ENCODE peak calls at places on chromosomes 4 and X, in nine cellular contexts. One of them, this sample, is unnamed.

GRCh38 chrX:136183175-136183574 is 35.8 kb downstream of the FHL1 start:
- DNase-seq in substantia nigra: no peak
- DNase-seq in WTC11: no peak
- DNase-seq in GM12865: no peak
- DNase-seq in CD8-positive, alpha-beta memory T cell: no peak
- DNase-seq in T-cell: no peak
- DNase-seq in AG04449: no peak
- DNase-seq in NCI-H510A: no peak
- DNase-seq in dermis microvascular lymphatic vessel endothelial cell: no peak
- DNase-seq in this sample: no peak

GRCh38 chrX:129876734-129877395 is 29.1 kb upstream of the UTP14A start:
- DNase-seq in substantia nigra: no peak
- DNase-seq in WTC11: no peak
- DNase-seq in GM12865: no peak
- DNase-seq in CD8-positive, alpha-beta memory T cell: no peak
- DNase-seq in T-cell: no peak
- DNase-seq in AG04449: peak
- DNase-seq in NCI-H510A: peak
- DNase-seq in dermis microvascular lymphatic vessel endothelial cell: peak
- DNase-seq in this sample: peak

GRCh38 chr4:41258783-41259182 is 2.1 kb downstream of the UCHL1 start:
- DNase-seq in substantia nigra: peak
- DNase-seq in WTC11: peak
- DNase-seq in GM12865: peak
- DNase-seq in CD8-positive, alpha-beta memory T cell: no peak
- DNase-seq in T-cell: no peak
- DNase-seq in AG04449: peak
- DNase-seq in NCI-H510A: peak
- DNase-seq in dermis microvascular lymphatic vessel endothelial cell: peak
- DNase-seq in this sample: peak

GRCh38 chr4:142408003-142408441 is 438.1 kb downstream of the INPP4B start:
- DNase-seq in substantia nigra: no peak
- DNase-seq in WTC11: no peak
- DNase-seq in GM12865: no peak
- DNase-seq in CD8-positive, alpha-beta memory T cell: no peak
- DNase-seq in T-cell: no peak
- DNase-seq in AG04449: no peak
- DNase-seq in NCI-H510A: no peak
- DNase-seq in dermis microvascular lymphatic vessel endothelial cell: peak
- DNase-seq in this sample: no peak

GRCh38 chrX:71144651-71145050 is at the start of gene NLGN3:
- DNase-seq in substantia nigra: peak
- DNase-seq in WTC11: peak
- DNase-seq in GM12865: no peak
- DNase-seq in CD8-positive, alpha-beta memory T cell: no peak
- DNase-seq in T-cell: no peak
- DNase-seq in AG04449: no peak
- DNase-seq in NCI-H510A: no peak
- DNase-seq in dermis microvascular lymphatic vessel endothelial cell: no peak
- DNase-seq in this sample: no peak

GRCh38 chr4:108466936-108467902 is 153.2 kb upstream of the RPL34 start:
- DNase-seq in substantia nigra: no peak
- DNase-seq in WTC11: no peak
- DNase-seq in GM12865: peak
- DNase-seq in CD8-positive, alpha-beta memory T cell: peak
- DNase-seq in T-cell: no peak
- DNase-seq in AG04449: peak
- DNase-seq in NCI-H510A: peak
- DNase-seq in dermis microvascular lymphatic vessel endothelial cell: peak
- DNase-seq in this sample: no peak

GRCh38 chr4:26062221-26062620 is 148.2 kb downstream of the SMIM20 start:
- DNase-seq in substantia nigra: no peak
- DNase-seq in WTC11: no peak
- DNase-seq in GM12865: no peak
- DNase-seq in CD8-positive, alpha-beta memory T cell: no peak
- DNase-seq in T-cell: no peak
- DNase-seq in AG04449: no peak
- DNase-seq in NCI-H510A: no peak
- DNase-seq in dermis microvascular lymphatic vessel endothelial cell: no peak
- DNase-seq in this sample: no peak

GRCh38 chr4:13103382-13104015 is 380.6 kb downstream of the RAB28 start:
- DNase-seq in substantia nigra: no peak
- DNase-seq in WTC11: peak
- DNase-seq in GM12865: peak
- DNase-seq in CD8-positive, alpha-beta memory T cell: no peak
- DNase-seq in T-cell: no peak
- DNase-seq in AG04449: no peak
- DNase-seq in NCI-H510A: no peak
- DNase-seq in dermis microvascular lymphatic vessel endothelial cell: no peak
- DNase-seq in this sample: peak

GRCh38 chr4:148445071-148445902 is 3.1 kb upstream of the NR3C2 start:
- DNase-seq in substantia nigra: peak
- DNase-seq in WTC11: peak
- DNase-seq in GM12865: peak
- DNase-seq in CD8-positive, alpha-beta memory T cell: peak
- DNase-seq in T-cell: peak
- DNase-seq in AG04449: no peak
- DNase-seq in NCI-H510A: peak
- DNase-seq in dermis microvascular lymphatic vessel endothelial cell: peak
- DNase-seq in this sample: peak

GRCh38 chr4:77184018-77184417 is 27.0 kb downstream of the CCNG2 start:
- DNase-seq in substantia nigra: no peak
- DNase-seq in WTC11: no peak
- DNase-seq in GM12865: no peak
- DNase-seq in CD8-positive, alpha-beta memory T cell: no peak
- DNase-seq in T-cell: no peak
- DNase-seq in AG04449: no peak
- DNase-seq in NCI-H510A: no peak
- DNase-seq in dermis microvascular lymphatic vessel endothelial cell: no peak
- DNase-seq in this sample: no peak

GRCh38 chr4:84870398-84871163 is 95.9 kb downstream of the WDFY3 start:
- DNase-seq in substantia nigra: no peak
- DNase-seq in WTC11: peak
- DNase-seq in GM12865: no peak
- DNase-seq in CD8-positive, alpha-beta memory T cell: no peak
- DNase-seq in T-cell: no peak
- DNase-seq in AG04449: no peak
- DNase-seq in NCI-H510A: no peak
- DNase-seq in dermis microvascular lymphatic vessel endothelial cell: peak
- DNase-seq in this sample: peak

GRCh38 chrX:131987252-131987651 is 35.9 kb upstream of the STK26 start:
- DNase-seq in substantia nigra: no peak
- DNase-seq in WTC11: no peak
- DNase-seq in GM12865: peak
- DNase-seq in CD8-positive, alpha-beta memory T cell: peak
- DNase-seq in T-cell: peak
- DNase-seq in AG04449: no peak
- DNase-seq in NCI-H510A: no peak
- DNase-seq in dermis microvascular lymphatic vessel endothelial cell: peak
- DNase-seq in this sample: no peak

GRCh38 chr4:73599182-73599581 is 21.1 kb downstream of the RASSF6 start:
- DNase-seq in substantia nigra: no peak
- DNase-seq in WTC11: peak
- DNase-seq in GM12865: no peak
- DNase-seq in CD8-positive, alpha-beta memory T cell: no peak
- DNase-seq in T-cell: no peak
- DNase-seq in AG04449: no peak
- DNase-seq in NCI-H510A: peak
- DNase-seq in dermis microvascular lymphatic vessel endothelial cell: no peak
- DNase-seq in this sample: peak

GRCh38 chrX:133415276-133416105 is at the start of gene GPC4:
- DNase-seq in substantia nigra: peak
- DNase-seq in WTC11: peak
- DNase-seq in GM12865: no peak
- DNase-seq in CD8-positive, alpha-beta memory T cell: no peak
- DNase-seq in T-cell: no peak
- DNase-seq in AG04449: no peak
- DNase-seq in NCI-H510A: peak
- DNase-seq in dermis microvascular lymphatic vessel endothelial cell: no peak
- DNase-seq in this sample: peak

GRCh38 chrX:27444093-27444908 is 18.8 kb downstream of the PPP4R3C start:
- DNase-seq in substantia nigra: no peak
- DNase-seq in WTC11: no peak
- DNase-seq in GM12865: no peak
- DNase-seq in CD8-positive, alpha-beta memory T cell: no peak
- DNase-seq in T-cell: no peak
- DNase-seq in AG04449: no peak
- DNase-seq in NCI-H510A: no peak
- DNase-seq in dermis microvascular lymphatic vessel endothelial cell: no peak
- DNase-seq in this sample: no peak

GRCh38 chrX:138925330-138925729 is 213.8 kb upstream of the FGF13 start:
- DNase-seq in substantia nigra: no peak
- DNase-seq in WTC11: no peak
- DNase-seq in GM12865: no peak
- DNase-seq in CD8-positive, alpha-beta memory T cell: no peak
- DNase-seq in T-cell: no peak
- DNase-seq in AG04449: no peak
- DNase-seq in NCI-H510A: no peak
- DNase-seq in dermis microvascular lymphatic vessel endothelial cell: peak
- DNase-seq in this sample: no peak

GRCh38 chr4:165383757-165384156 is 4.9 kb downstream of the CPE start:
- DNase-seq in substantia nigra: no peak
- DNase-seq in WTC11: no peak
- DNase-seq in GM12865: no peak
- DNase-seq in CD8-positive, alpha-beta memory T cell: no peak
- DNase-seq in T-cell: no peak
- DNase-seq in AG04449: no peak
- DNase-seq in NCI-H510A: no peak
- DNase-seq in dermis microvascular lymphatic vessel endothelial cell: no peak
- DNase-seq in this sample: no peak

GRCh38 chrX:132409780-132410556 is 78.9 kb downstream of the MBNL3 start:
- DNase-seq in substantia nigra: no peak
- DNase-seq in WTC11: no peak
- DNase-seq in GM12865: peak
- DNase-seq in CD8-positive, alpha-beta memory T cell: no peak
- DNase-seq in T-cell: no peak
- DNase-seq in AG04449: no peak
- DNase-seq in NCI-H510A: no peak
- DNase-seq in dermis microvascular lymphatic vessel endothelial cell: no peak
- DNase-seq in this sample: no peak

GRCh38 chrX:91434351-91435168 is at the start of gene PABPC5:
- DNase-seq in substantia nigra: peak
- DNase-seq in WTC11: peak
- DNase-seq in GM12865: no peak
- DNase-seq in CD8-positive, alpha-beta memory T cell: no peak
- DNase-seq in T-cell: no peak
- DNase-seq in AG04449: peak
- DNase-seq in NCI-H510A: peak
- DNase-seq in dermis microvascular lymphatic vessel endothelial cell: no peak
- DNase-seq in this sample: peak

This sample was measured in H9.